ENCODE peak calls at places on chromosomes 3 and 15, in ten cellular contexts. U is GOT3; H is A172; M is left kidney; B is uterus; X is B cell; F is activated naive CD8-positive, alpha-beta T cell treated with anti-CD3 and anti-CD28 coated beads, Interleukin-2, amount 50 U/mL, for 24 hours; W is activated T-cell treated with anti-CD3 and anti-CD28 coated beads for 4 hours; V is activated CD4-positive, alpha-beta T cell treated with anti-CD3 and anti-CD28 coated beads for 48 hours; I is left colon. Y is an unnamed sample.

GRCh38 chr3:157201648-157202278 is 41.8 kb upstream of the CCNL1 start:
- DNase-seq in B (no peak), W (no peak), U (no peak), M (peak), F (no peak), I (no peak), V (no peak), H (peak), X (no peak), Y (no peak)

GRCh38 chr3:190044142-190044541 is 76.6 kb downstream of the P3H2 start:
- DNase-seq in B (no peak), U (no peak), I (no peak), M (no peak), W (no peak), F (no peak), H (no peak), X (no peak), V (no peak), Y (no peak)

GRCh38 chr15:62901916-62902554 is 140.5 kb upstream of the TPM1 start:
- DNase-seq in X (no peak), M (peak), W (no peak), H (no peak), V (no peak), F (no peak), I (no peak), B (no peak), U (no peak), Y (no peak)

GRCh38 chr3:135916310-135916709 is 49.2 kb upstream of the PPP2R3A start:
- DNase-seq in B (no peak), F (no peak), I (no peak), V (no peak), X (no peak), W (no peak), H (no peak), U (no peak), M (no peak), Y (no peak)

GRCh38 chr15:75763137-75763611 is 50.5 kb upstream of the CSPG4 start:
- DNase-seq in V (no peak), B (no peak), F (no peak), X (no peak), M (no peak), H (no peak), W (no peak), I (no peak), U (no peak), Y (no peak)

GRCh38 chr15:70195808-70196304 is 98.1 kb upstream of the TLE3 start:
- DNase-seq in M (peak), B (peak), V (no peak), F (no peak), U (peak), I (peak), X (no peak), H (peak), W (no peak), Y (peak)

GRCh38 chr3:125512135-125512920 is 7.7 kb downstream of the SNX4 start:
- DNase-seq in H (peak), I (no peak), M (peak), V (peak), U (no peak), F (peak), W (peak), B (no peak), X (no peak), Y (peak)

GRCh38 chr3:152319256-152319655 is 50.5 kb downstream of the MBNL1 start:
- DNase-seq in H (no peak), U (no peak), W (no peak), F (no peak), X (no peak), B (no peak), V (no peak), M (no peak), I (no peak), Y (no peak)

GRCh38 chr15:63044645-63045437 is 2.3 kb downstream of the TPM1 start:
- DNase-seq in U (no peak), W (no peak), X (no peak), I (peak), B (peak), V (no peak), M (peak), F (no peak), H (peak), Y (no peak)

GRCh38 chr3:138943724-138944131 is 3.2 kb downstream of the FOXL2 start:
- DNase-seq in H (no peak), X (no peak), U (no peak), I (no peak), B (no peak), M (peak), V (no peak), F (no peak), W (no peak), Y (peak)

GRCh38 chr3:65575376-65575840 is 463.3 kb downstream of the MAGI1 start:
- DNase-seq in I (no peak), B (no peak), F (no peak), W (no peak), U (no peak), V (no peak), M (no peak), X (no peak), H (peak), Y (peak)

GRCh38 chr15:76939715-76940114 is 8.2 kb downstream of the RCN2 start:
- DNase-seq in X (no peak), V (no peak), M (no peak), U (no peak), B (no peak), W (no peak), F (no peak), I (no peak), H (no peak), Y (no peak)